ENCODE peak calls at places on chromosomes 3 and 15, in five cellular contexts. Z is activated T-cell treated with anti-CD3 and anti-CD28 coated beads for 1 hour, E is GM12865, F is aorta, X is adipocyte. I is an unnamed sample.

GRCh38 chr3:24818055-24818454 is 323.4 kb upstream of the THRB start:
- DNase-seq in Z (no peak), E (no peak), F (no peak), X (no peak), I (no peak)

GRCh38 chr15:78133801-78134200 is 2.6 kb upstream of the CIB2 start:
- DNase-seq in Z (no peak), E (no peak), F (no peak), X (no peak), I (no peak)

GRCh38 chr3:23161896-23162570 is 41.1 kb upstream of the UBE2E2 start:
- DNase-seq in Z (no peak), E (peak), F (no peak), X (no peak), I (no peak)

GRCh38 chr3:129651316-129652202 is 45.1 kb upstream of the PLXND1 start:
- DNase-seq in Z (no peak), E (no peak), F (no peak), X (peak), I (no peak)

GRCh38 chr3:156246939-156247725 is 126.8 kb downstream of the KCNAB1 start:
- DNase-seq in Z (no peak), E (no peak), F (no peak), X (no peak), I (no peak)

GRCh38 chr3:181134873-181135272 is 145.3 kb upstream of the DNAJC19 start:
- DNase-seq in Z (no peak), E (no peak), F (no peak), X (peak), I (no peak)

GRCh38 chr3:57230006-57230405 is 2.5 kb downstream of the APPL1 start:
- DNase-seq in Z (no peak), E (no peak), F (no peak), X (no peak), I (no peak)

GRCh38 chr3:4834403-4834866 is 144.8 kb upstream of the BHLHE40 start:
- DNase-seq in Z (peak), E (peak), F (no peak), X (no peak), I (no peak)

GRCh38 chr3:169812844-169813677 is at the start of the genes LRRC34 and LRRIQ4:
- DNase-seq in Z (peak), E (peak), F (peak), X (peak), I (peak)

GRCh38 chr15:40768492-40769309 is 1.1 kb upstream of the C15orf62 start:
- DNase-seq in Z (no peak), E (peak), F (no peak), X (no peak), I (peak)

GRCh38 chr3:129597087-129597791 is 9.2 kb downstream of the PLXND1 start:
- DNase-seq in Z (no peak), E (no peak), F (no peak), X (peak), I (peak)

GRCh38 chr3:20125912-20126311 is 60.1 kb downstream of the SGO1 start:
- DNase-seq in Z (no peak), E (peak), F (no peak), X (no peak), I (peak)

GRCh38 chr15:92898988-92899909 is 875 bp upstream of the CHD2 start:
- DNase-seq in Z (no peak), E (no peak), F (no peak), X (no peak), I (no peak)

GRCh38 chr15:31031471-31032064 is 40.1 kb upstream of the MTMR10 start:
- DNase-seq in Z (no peak), E (peak), F (no peak), X (peak), I (no peak)

GRCh38 chr15:72790302-72790955 is 6.9 kb upstream of the ADPGK start:
- DNase-seq in Z (no peak), E (no peak), F (no peak), X (peak), I (no peak)

GRCh38 chr3:46998121-46998851 is 18.8 kb downstream of the NBEAL2 start:
- DNase-seq in Z (peak), E (peak), F (peak), X (peak), I (peak)

GRCh38 chr15:85733415-85733814 is 61.3 kb downstream of the KLHL25 start:
- DNase-seq in Z (no peak), E (no peak), F (no peak), X (peak), I (no peak)

GRCh38 chr3:100155590-100155989 is 41.3 kb upstream of the FILIP1L start:
- DNase-seq in Z (no peak), E (no peak), F (no peak), X (no peak), I (no peak)

GRCh38 chr3:175338775-175339535 is 479.8 kb downstream of the NAALADL2 start:
- DNase-seq in Z (no peak), E (peak), F (no peak), X (peak), I (peak)

GRCh38 chr15:65688462-65688861 is 66.7 kb downstream of the SLC24A1 start:
- DNase-seq in Z (no peak), E (peak), F (no peak), X (no peak), I (no peak)

GRCh38 chr3:71074416-71074815 is 509.1 kb downstream of the FOXP1 start:
- DNase-seq in Z (no peak), E (no peak), F (no peak), X (no peak), I (no peak)

GRCh38 chr3:10516835-10517465 is 11.6 kb upstream of the ATP2B2 start:
- DNase-seq in Z (no peak), E (no peak), F (peak), X (no peak), I (peak)

GRCh38 chr15:31446546-31446945 is 119.9 kb downstream of the KLF13 start:
- DNase-seq in Z (no peak), E (no peak), F (no peak), X (no peak), I (no peak)